ENCODE peak calls at places on chromosomes 3 and 15, in ten cellular contexts. L is heart left ventricle, O is MM.1S, E is PC-3, B is brain microvascular endothelial cell, F is esophagus squamous epithelium, Y is keratinocyte, Z is stomach, V is pancreas, A is OCI-LY7. P is an unnamed sample.

GRCh38 chr3:39804951-39805350 is 4.5 kb upstream of the MYRIP start:
- DNase-seq in B (no peak), E (no peak), O (no peak), A (no peak), F (no peak), L (no peak), Z (no peak), V (no peak), Y (no peak), P (no peak)

GRCh38 chr3:161171639-161172552 is 49.2 kb upstream of the NMD3 start:
- DNase-seq in V (no peak), B (no peak), Y (no peak), L (no peak), F (no peak), O (no peak), E (peak; percentile 51), Z (no peak), A (no peak), P (no peak)

GRCh38 chr3:190586631-190587000 is 72.7 kb downstream of the IL1RAP start:
- DNase-seq in F (no peak), Y (peak; percentile 76), A (no peak), O (no peak), L (no peak), V (no peak), Z (no peak), B (peak; percentile 76), E (peak; percentile 81), P (no peak)

GRCh38 chr3:24302382-24302781 is 192.3 kb downstream of the THRB start:
- DNase-seq in A (no peak), O (no peak), Y (no peak), E (no peak), L (no peak), V (no peak), B (no peak), Z (no peak), F (no peak), P (no peak)

GRCh38 chr3:127304121-127304744 is 16.4 kb upstream of the PRR20G start:
- DNase-seq in B (no peak), O (peak; percentile 86), V (peak; percentile 73), A (peak; percentile 3), Y (peak; percentile 90), F (no peak), Z (peak; percentile 97), E (peak; percentile 75), L (no peak), P (peak; percentile 91)

GRCh38 chr3:156675744-156676466 is 1.5 kb downstream of the TIPARP start:
- DNase-seq in L (peak; percentile 28), A (no peak), B (peak; percentile 91), O (no peak), V (peak; percentile 28), E (peak; percentile 99), F (no peak), Z (peak; percentile 31), Y (peak; percentile 77), P (no peak)

GRCh38 chr15:101239724-101240136 is 12.1 kb downstream of the CHSY1 start:
- DNase-seq in Y (no peak), E (no peak), O (no peak), Z (no peak), F (no peak), V (no peak), L (no peak), A (no peak), B (no peak), P (no peak)

GRCh38 chr3:171542976-171543375 is 82.8 kb upstream of the TNIK start:
- DNase-seq in V (no peak), O (no peak), B (no peak), E (peak; percentile 44), Y (no peak), L (no peak), F (no peak), A (no peak), Z (no peak), P (no peak)

GRCh38 chr3:14135581-14135980 is 10.7 kb downstream of the TMEM43 start:
- DNase-seq in Y (no peak), V (no peak), Z (no peak), L (no peak), A (no peak), O (no peak), F (no peak), B (no peak), E (no peak), P (no peak)

GRCh38 chr3:14133188-14133800 is 8.4 kb downstream of the TMEM43 start:
- DNase-seq in V (no peak), B (no peak), A (no peak), Z (no peak), E (no peak), Y (no peak), L (no peak), F (no peak), O (no peak), P (no peak)

GRCh38 chr3:14134291-14134690 is 9.4 kb downstream of the TMEM43 start:
- DNase-seq in V (no peak), Y (no peak), E (no peak), O (no peak), B (no peak), Z (no peak), L (no peak), F (no peak), A (no peak), P (no peak)

GRCh38 chr3:14132689-14133088 is 7.8 kb downstream of the TMEM43 start:
- DNase-seq in A (no peak), F (no peak), Y (no peak), E (no peak), B (no peak), Z (no peak), V (no peak), O (no peak), L (no peak), P (no peak)

GRCh38 chr3:14133876-14134275 is 9.0 kb downstream of the TMEM43 start:
- DNase-seq in L (no peak), Z (no peak), F (no peak), A (no peak), O (no peak), V (no peak), Y (no peak), E (no peak), B (no peak), P (no peak)
- H3K36me3 ChIP-seq in L (peaks cover 99% of the 10 kb centered on the region), Z (peaks cover 100% of the 10 kb centered on the region), F (peaks cover 63% of the 10 kb centered on the region), A (peaks cover 60% of the 10 kb centered on the region), O (peaks cover 19% of the 10 kb centered on the region), V (peaks cover 16% of the 10 kb centered on the region), Y (peaks cover 81% of the 10 kb centered on the region), E (peaks cover 72% of the 10 kb centered on the region), B (peaks cover 81% of the 10 kb centered on the region), P (peaks cover 93% of the 10 kb centered on the region)

GRCh38 chr3:17985658-17986392 is 243.4 kb upstream of the TBC1D5 start:
- DNase-seq in F (no peak), L (no peak), A (no peak), V (no peak), E (peak; percentile 40), Z (no peak), O (no peak), Y (no peak), B (no peak), P (no peak)

GRCh38 chr3:17983106-17983505 is 240.7 kb upstream of the TBC1D5 start:
- DNase-seq in E (no peak), Y (no peak), F (no peak), B (no peak), A (no peak), L (no peak), V (no peak), O (no peak), Z (no peak), P (no peak)

GRCh38 chr3:17982211-17982880 is 239.9 kb upstream of the TBC1D5 start:
- DNase-seq in Y (no peak), L (no peak), B (no peak), F (no peak), E (peak; percentile 36), Z (no peak), A (no peak), O (no peak), V (no peak), P (no peak)

DNA sequence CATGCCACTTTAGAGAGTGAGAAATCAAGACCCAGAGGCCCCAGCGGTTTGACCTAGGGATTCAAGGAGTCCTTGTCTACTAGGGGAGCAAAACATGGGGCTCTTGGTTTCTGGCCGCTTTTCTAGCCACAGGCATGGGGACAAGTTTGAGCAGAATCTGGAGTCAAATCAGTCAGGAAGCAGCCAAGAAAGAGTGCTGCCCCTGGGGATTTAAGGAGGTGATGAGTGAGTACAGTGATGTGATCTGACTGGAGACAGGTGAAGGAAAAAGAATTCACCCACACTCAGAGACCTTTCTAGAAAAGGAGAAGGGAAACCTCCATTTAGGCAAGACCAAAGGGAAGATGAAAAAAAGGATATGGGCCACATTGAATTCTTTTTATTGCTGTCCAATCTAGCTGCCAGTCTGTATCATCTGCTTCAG is 244.0 kb upstream of the TBC1D5 start:
- DNase-seq in Y (no peak), Z (no peak), A (peak; percentile 16), L (no peak), B (no peak), E (no peak), F (no peak), V (no peak), O (no peak), P (no peak)
- H3K36me3 ChIP-seq in Y (no peaks in the 10 kb centered on the region), Z (no peaks in the 10 kb centered on the region), A (no peaks in the 10 kb centered on the region), L (no peaks in the 10 kb centered on the region), B (no peaks in the 10 kb centered on the region), E (no peaks in the 10 kb centered on the region), F (no peaks in the 10 kb centered on the region), V (no peaks in the 10 kb centered on the region), O (no peaks in the 10 kb centered on the region), P (no peaks in the 10 kb centered on the region)

DNA sequence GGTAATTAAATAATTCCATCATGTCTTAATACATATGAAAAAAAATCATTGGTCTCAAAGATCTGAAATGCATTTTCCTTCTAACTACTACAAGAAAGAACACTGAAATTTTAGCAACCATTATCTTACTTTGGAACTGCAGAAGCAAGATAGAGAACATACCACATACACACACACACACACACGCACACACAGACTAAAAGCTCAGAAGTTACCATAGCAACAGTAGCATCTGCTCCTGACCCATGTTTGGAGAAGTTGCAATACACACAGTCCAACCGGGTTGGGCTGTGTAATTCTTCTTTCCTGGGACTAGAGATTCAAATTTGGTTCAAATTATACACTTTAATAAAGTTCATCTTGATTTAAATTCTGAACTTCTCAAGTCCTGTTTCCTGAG is 686.0 kb upstream of the NR2F2 start:
- DNase-seq in B (no peak), Z (no peak), O (no peak), E (no peak), A (no peak), L (peak; percentile 42), F (no peak), Y (no peak), V (no peak), P (no peak)
- H3K36me3 ChIP-seq in B (no peaks in the 10 kb centered on the region), Z (no peaks in the 10 kb centered on the region), O (no peaks in the 10 kb centered on the region), E (no peaks in the 10 kb centered on the region), A (no peaks in the 10 kb centered on the region), L (no peaks in the 10 kb centered on the region), F (no peaks in the 10 kb centered on the region), Y (no peaks in the 10 kb centered on the region), V (no peaks in the 10 kb centered on the region), P (no peaks in the 10 kb centered on the region)

GRCh38 chr3:168024537-168024941 is 71.2 kb downstream of the GOLIM4 start:
- DNase-seq in F (no peak), B (peak; percentile 71), A (no peak), L (no peak), O (peak; percentile 78), Z (no peak), Y (no peak), V (no peak), E (peak; percentile 82), P (no peak)

GRCh38 chr3:168026764-168027163 is 69.0 kb downstream of the GOLIM4 start:
- DNase-seq in B (no peak), A (no peak), F (no peak), V (no peak), O (no peak), E (no peak), Y (no peak), L (no peak), Z (no peak), P (no peak)

GRCh38 chr3:168025076-168025475 is 70.6 kb downstream of the GOLIM4 start:
- DNase-seq in Y (no peak), Z (no peak), L (no peak), B (no peak), A (no peak), E (no peak), F (no peak), V (no peak), O (no peak), P (no peak)

DNA sequence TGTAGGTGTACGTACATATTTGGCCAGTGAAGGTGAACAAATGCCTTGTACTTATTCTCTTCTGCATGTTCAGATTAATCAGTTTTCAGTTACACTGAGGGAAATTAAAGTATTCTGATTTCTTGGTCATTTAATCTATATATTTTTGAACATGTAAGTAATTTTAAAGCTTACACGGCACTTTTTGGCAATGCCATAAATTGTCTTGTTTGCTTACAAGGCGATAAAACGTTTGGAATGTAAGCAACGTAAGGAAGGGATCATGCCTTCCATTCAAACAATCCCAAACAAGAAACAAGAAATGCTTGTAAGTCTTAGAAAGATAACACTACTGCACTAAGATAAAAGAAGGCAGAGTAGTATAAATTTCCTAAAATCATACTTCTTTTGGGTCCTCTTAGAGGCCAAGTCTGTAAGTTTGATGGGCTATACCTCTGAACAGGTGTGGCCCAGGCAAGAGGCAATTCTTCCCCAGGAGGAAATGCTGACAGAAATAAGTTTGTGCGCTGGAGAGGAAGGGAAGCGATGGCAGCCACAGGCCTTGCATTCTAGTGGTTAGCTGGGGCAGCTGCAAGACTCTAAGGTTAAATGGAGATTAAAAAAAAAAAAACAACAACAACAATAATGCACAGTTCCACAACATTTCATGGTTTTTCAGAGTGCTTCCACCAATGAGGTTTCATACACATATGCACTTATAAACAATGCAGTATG is 73.8 kb downstream of the GOLIM4 start:
- DNase-seq in B (no peak), A (no peak), F (no peak), O (peak; percentile 21), Z (no peak), L (no peak), E (no peak), Y (no peak), V (no peak), P (no peak)
- H3K36me3 ChIP-seq in B (peaks cover 18% of the 10 kb centered on the region), A (peaks cover 80% of the 10 kb centered on the region), F (peaks cover 8% of the 10 kb centered on the region), O (peaks cover 9% of the 10 kb centered on the region), Z (peaks cover 87% of the 10 kb centered on the region), L (peaks cover 98% of the 10 kb centered on the region), E (peaks cover 8% of the 10 kb centered on the region), Y (peaks cover 5% of the 10 kb centered on the region), V (peaks cover 5% of the 10 kb centered on the region), P (peaks cover 73% of the 10 kb centered on the region)

P was measured in upper lobe of right lung.